ENCODE peak calls at places on chromosome X, in five cellular contexts. O, B, V, R and P are unnamed samples.
A peak's percentile ranks its signal among the peaks of the same experiment; 100 is the strongest.

GRCh38 chrX:131617182-131617581 is 73.3 kb downstream of the OR13H1 start:
- DNase-seq in O (peak; percentile 91), V (no peak), B (no peak), R (peak; percentile 0), P (no peak)

GRCh38 chrX:38941675-38942074 is 140.4 kb downstream of the MID1IP1 start:
- DNase-seq in R (no peak), O (peak; percentile 68), V (no peak), B (no peak), P (peak; percentile 30)

GRCh38 chrX:104795804-104796203 is 229.8 kb downstream of the IL1RAPL2 start:
- DNase-seq in B (no peak), R (no peak), O (no peak), V (no peak), P (no peak)

GRCh38 chrX:132094169-132094568 is 33.7 kb downstream of the FRMD7 start:
- DNase-seq in V (no peak), R (no peak), B (no peak), O (peak; percentile 2), P (no peak)

GRCh38 chrX:15395794-15396193 is 11.6 kb upstream of the VEGFD start:
- DNase-seq in O (no peak), B (no peak), V (no peak), R (no peak), P (no peak)

GRCh38 chrX:120746153-120746552 is 116.3 kb upstream of the C1GALT1C1 start:
- DNase-seq in O (no peak), R (no peak), B (no peak), V (no peak), P (no peak)

GRCh38 chrX:46574941-46575381 is 1.4 kb downstream of the CHST7 start:
- DNase-seq in V (no peak), B (peak; percentile 18), O (no peak), R (no peak), P (no peak)

GRCh38 chrX:34491126-34491525 is 166.0 kb downstream of the TMEM47 start:
- DNase-seq in R (no peak), B (no peak), O (no peak), V (no peak), P (no peak)

GRCh38 chrX:63934160-63934559 is 149.1 kb upstream of the ARHGEF9 start:
- DNase-seq in O (no peak), V (no peak), B (no peak), R (no peak), P (no peak)